ENCODE peak calls at places on chromosomes 6 and 20, in four cellular contexts. One of them, this sample, is unnamed.

GRCh38 chr20:56781108-56781739 is 152.1 kb downstream of the TFAP2C start:
- DNase-seq in IMR-90: no peak
- DNase-seq in H1: no peak
- DNase-seq in mesendoderm: no peak
- DNase-seq in this sample: no peak

GRCh38 chr6:4550227-4550597 is 226.0 kb upstream of the CDYL start:
- DNase-seq in IMR-90: no peak
- DNase-seq in mesendoderm: peak
- DNase-seq in H1: no peak
- DNase-seq in this sample: no peak

GRCh38 chr6:81023007-81023582 is 729.4 kb downstream of the TENT5A start:
- DNase-seq in mesendoderm: peak
- DNase-seq in IMR-90: peak
- DNase-seq in H1: no peak
- DNase-seq in this sample: no peak

GRCh38 chr20:3744806-3745685 is 12.6 kb downstream of the HSPA12B start:
- DNase-seq in H1: peak
- DNase-seq in IMR-90: no peak
- DNase-seq in mesendoderm: peak
- DNase-seq in this sample: peak

GRCh38 chr20:16393297-16393696 is 180.0 kb downstream of the KIF16B start:
- DNase-seq in H1: no peak
- DNase-seq in IMR-90: no peak
- DNase-seq in mesendoderm: no peak
- DNase-seq in this sample: no peak

GRCh38 chr6:45375449-45375848 is 2.3 kb downstream of the SUPT3H start:
- DNase-seq in H1: no peak
- DNase-seq in IMR-90: no peak
- DNase-seq in mesendoderm: no peak
- DNase-seq in this sample: no peak

GRCh38 chr6:42864602-42865001 is 14.8 kb upstream of the RPL7L1 start:
- DNase-seq in H1: no peak
- DNase-seq in IMR-90: no peak
- DNase-seq in mesendoderm: no peak
- DNase-seq in this sample: no peak

GRCh38 chr6:81451787-81452186 is 300.7 kb downstream of the TENT5A start:
- DNase-seq in mesendoderm: peak
- DNase-seq in H1: no peak
- DNase-seq in IMR-90: peak
- DNase-seq in this sample: no peak

GRCh38 chr6:23267651-23268050 is 698.3 kb downstream of the HDGFL1 start:
- DNase-seq in IMR-90: no peak
- DNase-seq in mesendoderm: no peak
- DNase-seq in H1: no peak
- DNase-seq in this sample: no peak

GRCh38 chr20:47273591-47274235 is 82.8 kb downstream of the ZMYND8 start:
- DNase-seq in IMR-90: peak
- DNase-seq in H1: no peak
- DNase-seq in mesendoderm: no peak
- DNase-seq in this sample: no peak

GRCh38 chr20:37897008-37897548 is 5.8 kb upstream of the VSTM2L start:
- DNase-seq in H1: no peak
- DNase-seq in IMR-90: no peak
- DNase-seq in mesendoderm: peak
- DNase-seq in this sample: peak

GRCh38 chr6:161265554-161265953 is 8.3 kb downstream of the AGPAT4 start:
- DNase-seq in H1: no peak
- DNase-seq in IMR-90: no peak
- DNase-seq in mesendoderm: no peak
- DNase-seq in this sample: no peak
- H3K18ac ChIP-seq in H1: no peak
- H3K18ac ChIP-seq in IMR-90: no peak
- H3K18ac ChIP-seq in mesendoderm: no peak
- H3K18ac ChIP-seq in this sample: no peak

DNA sequence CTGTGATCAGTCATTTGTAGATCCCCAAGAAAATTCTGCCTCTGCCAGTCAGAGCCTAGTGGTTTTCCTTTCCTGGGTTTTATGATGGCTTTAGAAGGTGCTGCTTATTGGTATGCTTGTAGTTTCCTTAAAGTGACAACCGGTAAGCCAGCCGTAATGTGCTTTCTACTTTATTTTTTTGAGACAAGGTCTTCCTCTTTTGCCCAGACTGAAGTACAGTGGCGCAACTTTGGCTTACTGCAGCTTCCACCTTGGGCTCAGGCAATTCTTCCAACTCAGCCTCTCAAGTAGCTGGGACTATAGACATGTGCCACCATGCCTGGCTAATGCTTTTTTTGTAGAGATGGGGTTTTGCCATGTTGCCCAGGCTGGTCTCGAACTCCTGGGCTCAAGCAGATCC is 23.5 kb downstream of the MCM8 start:
- DNase-seq in H1: no peak
- DNase-seq in IMR-90: no peak
- DNase-seq in mesendoderm: no peak
- DNase-seq in this sample: no peak
- H3K56ac ChIP-seq in H1: no peak
- H3K56ac ChIP-seq in IMR-90: no peak
- H3K56ac ChIP-seq in mesendoderm: no peak
- H3K56ac ChIP-seq in this sample: no peak

GRCh38 chr6:56957856-56958255 is 2.9 kb downstream of the BEND6 start:
- DNase-seq in mesendoderm: no peak
- DNase-seq in H1: no peak
- DNase-seq in IMR-90: no peak
- DNase-seq in this sample: no peak

GRCh38 chr6:56954389-56955170 is at the start of gene BEND6:
- DNase-seq in IMR-90: peak
- DNase-seq in mesendoderm: peak
- DNase-seq in H1: peak
- DNase-seq in this sample: peak

GRCh38 chr6:56956481-56956880 is 1.6 kb downstream of the BEND6 start:
- DNase-seq in H1: no peak
- DNase-seq in IMR-90: no peak
- DNase-seq in mesendoderm: peak
- DNase-seq in this sample: no peak

GRCh38 chr6:56953597-56954388 is 1.1 kb upstream of the BEND6 start:
- DNase-seq in IMR-90: no peak
- DNase-seq in mesendoderm: peak
- DNase-seq in H1: peak
- DNase-seq in this sample: peak

GRCh38 chr6:56955171-56956155 is 556 bp downstream of the BEND6 start:
- DNase-seq in IMR-90: peak
- DNase-seq in mesendoderm: peak
- DNase-seq in H1: peak
- DNase-seq in this sample: peak
- H3K18ac ChIP-seq in IMR-90: peak
- H3K18ac ChIP-seq in mesendoderm: peak
- H3K18ac ChIP-seq in H1: peak
- H3K18ac ChIP-seq in this sample: peak

DNA sequence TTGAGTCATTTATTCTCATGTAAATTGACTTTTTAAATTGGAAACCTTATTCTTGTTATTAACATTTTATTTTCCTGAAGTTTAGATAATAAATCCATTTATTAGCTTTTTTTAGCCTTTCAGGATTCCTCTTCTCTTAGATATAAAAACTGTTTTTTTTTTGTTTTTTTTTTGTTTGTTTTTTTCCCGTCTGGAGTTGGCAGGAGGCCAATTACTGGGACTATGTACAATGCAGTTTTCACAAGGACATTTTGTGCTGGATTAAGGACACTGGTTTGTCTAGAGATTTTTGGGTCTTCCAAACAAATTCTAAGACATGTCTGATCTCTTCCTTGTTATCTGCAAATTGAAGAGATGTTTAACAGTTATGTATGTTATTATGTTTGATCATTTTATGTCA is 1.3 kb downstream of the BTNL2 start:
- DNase-seq in mesendoderm: no peak
- DNase-seq in H1: no peak
- DNase-seq in IMR-90: no peak
- DNase-seq in this sample: no peak
- H3K56ac ChIP-seq in mesendoderm: no peak
- H3K56ac ChIP-seq in H1: no peak
- H3K56ac ChIP-seq in IMR-90: no peak
- H3K56ac ChIP-seq in this sample: no peak

GRCh38 chr6:52994789-52995078 is 350 bp downstream of the GSTA4 start:
- DNase-seq in H1: no peak
- DNase-seq in IMR-90: peak
- DNase-seq in mesendoderm: no peak
- DNase-seq in this sample: no peak
- H3K18ac ChIP-seq in H1: peak
- H3K18ac ChIP-seq in IMR-90: peak
- H3K18ac ChIP-seq in mesendoderm: peak
- H3K18ac ChIP-seq in this sample: peak

GRCh38 chr20:42721923-42722322 is 467.8 kb downstream of the PTPRT start:
- DNase-seq in mesendoderm: no peak
- DNase-seq in IMR-90: no peak
- DNase-seq in H1: no peak
- DNase-seq in this sample: no peak
- H3K56ac ChIP-seq in mesendoderm: no peak
- H3K56ac ChIP-seq in IMR-90: no peak
- H3K56ac ChIP-seq in H1: no peak
- H3K56ac ChIP-seq in this sample: no peak

GRCh38 chr6:38169221-38169674 is 349.7 kb downstream of the ZFAND3 start:
- DNase-seq in mesendoderm: peak
- DNase-seq in H1: no peak
- DNase-seq in IMR-90: no peak
- DNase-seq in this sample: peak
- H3K18ac ChIP-seq in mesendoderm: no peak
- H3K18ac ChIP-seq in H1: no peak
- H3K18ac ChIP-seq in IMR-90: no peak
- H3K18ac ChIP-seq in this sample: no peak

GRCh38 chr6:114301596-114302219 is 41.1 kb downstream of the HS3ST5 start:
- DNase-seq in IMR-90: no peak
- DNase-seq in mesendoderm: no peak
- DNase-seq in H1: no peak
- DNase-seq in this sample: no peak

GRCh38 chr6:114310053-114310452 is 32.8 kb downstream of the HS3ST5 start:
- DNase-seq in IMR-90: no peak
- DNase-seq in H1: no peak
- DNase-seq in mesendoderm: no peak
- DNase-seq in this sample: no peak

DNA sequence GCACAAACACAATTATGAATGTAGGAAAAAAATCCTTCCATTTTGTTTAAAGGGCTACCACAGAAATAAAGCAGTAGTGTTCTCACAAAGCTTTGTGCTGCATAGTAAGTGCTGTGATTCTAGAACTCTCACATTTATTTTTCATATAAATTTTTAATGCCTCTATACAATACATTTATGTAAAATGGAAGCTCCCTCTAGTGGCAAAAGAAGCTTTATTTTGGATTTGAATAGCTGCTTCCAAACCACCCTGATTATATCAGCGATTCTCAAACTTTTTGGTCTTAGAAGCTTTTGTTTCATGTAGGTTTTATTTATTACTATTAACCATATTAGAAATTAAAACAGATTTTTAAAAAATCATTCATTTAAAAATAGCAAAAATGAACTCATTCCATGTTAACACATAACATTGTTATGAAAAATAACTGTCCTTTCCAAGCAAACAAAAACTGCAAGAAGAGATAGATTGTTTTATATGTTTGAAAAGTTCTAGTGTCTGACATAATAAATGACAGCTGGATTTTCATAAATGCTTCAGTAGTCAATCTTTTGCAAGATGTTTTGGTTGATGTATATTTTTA is 38.4 kb downstream of the HS3ST5 start:
- DNase-seq in IMR-90: peak
- DNase-seq in mesendoderm: no peak
- DNase-seq in H1: no peak
- DNase-seq in this sample: no peak
- H3K56ac ChIP-seq in IMR-90: no peak
- H3K56ac ChIP-seq in mesendoderm: no peak
- H3K56ac ChIP-seq in H1: no peak
- H3K56ac ChIP-seq in this sample: no peak

GRCh38 chr6:34018961-34019606 is 126.8 kb downstream of the GRM4 start:
- DNase-seq in mesendoderm: no peak
- DNase-seq in H1: no peak
- DNase-seq in IMR-90: no peak
- DNase-seq in this sample: no peak

GRCh38 chr6:34017106-34017805 is 128.6 kb downstream of the GRM4 start:
- DNase-seq in mesendoderm: no peak
- DNase-seq in IMR-90: no peak
- DNase-seq in H1: no peak
- DNase-seq in this sample: no peak

GRCh38 chr6:34011298-34011697 is 134.6 kb downstream of the GRM4 start:
- DNase-seq in IMR-90: no peak
- DNase-seq in mesendoderm: no peak
- DNase-seq in H1: no peak
- DNase-seq in this sample: no peak

GRCh38 chr6:34018026-34018425 is 127.9 kb downstream of the GRM4 start:
- DNase-seq in mesendoderm: no peak
- DNase-seq in IMR-90: no peak
- DNase-seq in H1: no peak
- DNase-seq in this sample: no peak

DNA sequence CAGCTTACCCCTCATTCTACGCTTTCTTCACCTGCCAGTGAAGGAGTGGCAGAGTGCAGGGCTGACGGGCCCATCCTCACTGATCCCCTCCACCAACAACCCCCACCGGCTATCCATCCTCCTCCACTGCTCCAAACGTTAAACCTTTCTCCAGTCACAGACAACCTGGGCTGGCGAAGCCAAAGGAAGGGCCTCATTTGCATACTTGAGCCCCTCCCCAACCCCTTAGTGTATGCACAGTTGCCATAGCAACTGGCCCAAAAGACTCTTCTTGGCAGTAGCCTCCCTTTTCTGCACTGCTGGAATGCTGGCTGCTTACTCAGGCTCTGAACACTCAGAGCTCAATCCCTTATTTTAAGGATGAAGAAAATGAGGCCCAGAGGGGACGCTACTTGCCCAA is 130.3 kb downstream of the GRM4 start:
- DNase-seq in H1: no peak
- DNase-seq in mesendoderm: peak
- DNase-seq in IMR-90: no peak
- DNase-seq in this sample: peak
- H3K18ac ChIP-seq in H1: no peak
- H3K18ac ChIP-seq in mesendoderm: no peak
- H3K18ac ChIP-seq in IMR-90: no peak
- H3K18ac ChIP-seq in this sample: no peak

This sample was measured in H9.